ENCODE peak calls at places on chromosome 16, in eight cellular contexts. E is effector CD4-positive, alpha-beta T cell; N is stimulated activated CD4-positive, alpha-beta T cell treated with anti-CD3 and anti-CD28 coated beads, Interleukin-2, amount 100 ng/mL, for 24 hours; P is activated T-cell treated with anti-CD3 and anti-CD28 coated beads, Interleukin-2, amount 50 U/mL, for 72 hours; M is NCI-H2081; Y is ACHN; H is progenitor cell of endocrine pancreas; R is LHCN-M2. A is an unnamed sample.

GRCh38 chr16:72942021-72942420 is 105.9 kb downstream of the ZFHX3 start:
- DNase-seq in M (peak), N (no peak), H (no peak), R (no peak), P (no peak), Y (no peak), E (no peak), A (no peak)

GRCh38 chr16:84423416-84423837 is 55.1 kb downstream of the ATP2C2 start:
- DNase-seq in M (peak), H (no peak), R (peak), E (no peak), N (no peak), P (peak), Y (peak), A (no peak)

GRCh38 chr16:87918314-87918713 is 18.0 kb downstream of the CA5A start:
- DNase-seq in Y (no peak), N (no peak), H (no peak), P (no peak), R (no peak), E (no peak), M (no peak), A (no peak)

GRCh38 chr16:65095090-65095728 is 26.7 kb downstream of the CDH11 start:
- DNase-seq in E (no peak), N (no peak), H (no peak), R (no peak), Y (no peak), M (no peak), P (no peak), A (no peak)

GRCh38 chr16:27239026-27239425 is 29.5 kb downstream of the NSMCE1 start:
- DNase-seq in Y (no peak), H (no peak), N (no peak), P (no peak), E (no peak), M (no peak), R (no peak), A (peak)

GRCh38 chr16:10323528-10323869 is 62.4 kb upstream of the ATF7IP2 start:
- DNase-seq in R (no peak), N (no peak), P (no peak), Y (no peak), E (no peak), M (no peak), H (no peak), A (no peak)

GRCh38 chr16:51734220-51734619 is 583.1 kb upstream of the SALL1 start:
- DNase-seq in H (no peak), Y (no peak), R (no peak), N (no peak), E (no peak), P (no peak), M (peak), A (no peak)

GRCh38 chr16:19583665-19584300 is 28.3 kb downstream of the VPS35L start:
- DNase-seq in N (peak), E (no peak), P (peak), H (no peak), R (peak), Y (peak), M (peak), A (no peak)

GRCh38 chr16:26672206-26672605 is 394.5 kb upstream of the C16orf82 start:
- DNase-seq in H (no peak), E (no peak), M (no peak), R (no peak), Y (no peak), P (peak), N (peak), A (peak)

GRCh38 chr16:56982695-56983094 is 6.7 kb upstream of the NLRC5 start:
- DNase-seq in N (no peak), R (no peak), Y (no peak), E (no peak), H (no peak), M (no peak), P (no peak), A (no peak)

GRCh38 chr16:86761117-86761971 is 183.0 kb downstream of the FOXL1 start:
- DNase-seq in R (peak), H (peak), P (peak), E (peak), N (peak), Y (peak), M (no peak), A (peak)

GRCh38 chr16:75227361-75228142 is 8.8 kb downstream of the CTRB1 start:
- DNase-seq in N (no peak), P (no peak), Y (no peak), R (no peak), E (no peak), H (no peak), M (no peak), A (no peak)

GRCh38 chr16:83878838-83879237 is 20.1 kb upstream of the MLYCD start:
- DNase-seq in Y (peak), M (peak), N (no peak), R (peak), E (no peak), H (no peak), P (no peak), A (no peak)

GRCh38 chr16:13391337-13391736 is 489.9 kb downstream of the SHISA9 start:
- DNase-seq in P (no peak), M (no peak), N (no peak), H (no peak), R (no peak), E (no peak), Y (no peak), A (no peak)

GRCh38 chr16:2205967-2206313 is 686 bp downstream of the MLST8 start:
- DNase-seq in R (no peak), N (no peak), P (no peak), Y (no peak), E (no peak), M (no peak), H (no peak), A (no peak)

GRCh38 chr16:28140788-28141618 is 70.8 kb downstream of the XPO6 start:
- DNase-seq in E (peak), N (peak), H (no peak), P (peak), M (no peak), R (no peak), Y (no peak), A (no peak)

GRCh38 chr16:88917146-88917914 is 50.9 kb upstream of the PABPN1L start:
- DNase-seq in Y (no peak), H (no peak), E (no peak), M (no peak), R (no peak), N (no peak), P (no peak), A (no peak)

GRCh38 chr16:1900452-1900774 is 17.8 kb downstream of the HS3ST6 start:
- DNase-seq in Y (no peak), H (no peak), E (no peak), P (no peak), M (no peak), N (no peak), R (no peak), A (no peak)

GRCh38 chr16:73071131-73071940 is 23.4 kb upstream of the ZFHX3 start:
- DNase-seq in P (no peak), R (no peak), N (no peak), H (peak), Y (peak), E (no peak), M (peak), A (no peak)

GRCh38 chr16:56914896-56915295 is 17.0 kb upstream of the HERPUD1 start:
- DNase-seq in H (no peak), P (no peak), M (no peak), Y (no peak), E (no peak), N (no peak), R (no peak), A (no peak)

GRCh38 chr16:67116388-67117311 is 6.9 kb downstream of the PHAF1 start:
- DNase-seq in R (no peak), N (no peak), M (no peak), P (no peak), Y (no peak), E (no peak), H (no peak), A (no peak)

GRCh38 chr16:69935278-69935711 is 15.8 kb upstream of the CLEC18A start:
- DNase-seq in M (no peak), Y (no peak), E (no peak), H (no peak), R (no peak), N (no peak), P (no peak), A (no peak)

GRCh38 chr16:86911311-86911999 is 333.1 kb downstream of the FOXL1 start:
- DNase-seq in R (no peak), E (no peak), N (no peak), H (no peak), P (no peak), Y (no peak), M (no peak), A (no peak)

GRCh38 chr16:50265260-50265659 is 1.1 kb upstream of the ADCY7 start:
- DNase-seq in N (no peak), H (no peak), E (peak), Y (peak), M (peak), R (peak), P (no peak), A (peak)

GRCh38 chr16:87369796-87370719 is 13.5 kb downstream of the FBXO31 start:
- DNase-seq in H (no peak), E (no peak), M (no peak), Y (no peak), R (no peak), P (no peak), N (no peak), A (no peak)

GRCh38 chr16:88560722-88561484 is 9.3 kb upstream of the ZC3H18 start:
- DNase-seq in M (no peak), Y (peak), P (no peak), H (peak), E (no peak), N (no peak), R (peak), A (no peak)